ENCODE peak calls at places on chromosomes 1 and 21, in four cellular contexts. I is IMR-90, N is WERI-Rb-1, L is GM06990. O is an unnamed sample.

GRCh38 chr1:56329970-56330369 is 249.4 kb downstream of the PLPP3 start:
- DNase-seq in I (peak; percentile 17), N (peak; percentile 31), L (no peak), O (peak; percentile 26)

GRCh38 chr1:232047473-232047872 is 420.9 kb downstream of the DISC1 start:
- DNase-seq in I (no peak), N (peak; percentile 59), L (no peak), O (no peak)

GRCh38 chr1:1858382-1859086 is 32.4 kb downstream of the GNB1 start:
- DNase-seq in I (peak; percentile 81), N (peak; percentile 58), L (no peak), O (peak; percentile 96)

GRCh38 chr21:14886001-14886400 is 178.8 kb downstream of the NRIP1 start:
- DNase-seq in I (no peak), N (no peak), L (no peak), O (no peak)

GRCh38 chr21:37842163-37842919 is 73.9 kb downstream of the KCNJ6 start:
- DNase-seq in I (no peak), N (no peak), L (no peak), O (no peak)

GRCh38 chr21:28492127-28492526 is 500.6 kb downstream of the LTN1 start:
- DNase-seq in I (no peak), N (no peak), L (no peak), O (no peak)

GRCh38 chr1:209620484-209620879 is 31.7 kb downstream of the LAMB3 start:
- DNase-seq in I (peak; percentile 57), N (no peak), L (no peak), O (peak; percentile 45)

GRCh38 chr21:21751286-21751685 is 753.1 kb downstream of the NCAM2 start:
- DNase-seq in I (no peak), N (no peak), L (no peak), O (no peak)

GRCh38 chr1:53361541-53361961 is 33.7 kb upstream of the LRP8 start:
- DNase-seq in I (no peak), N (peak; percentile 38), L (no peak), O (no peak)

GRCh38 chr1:32266926-32267645 is 16.0 kb downstream of the LCK start:
- DNase-seq in I (peak; percentile 84), N (no peak), L (no peak), O (peak; percentile 60)

GRCh38 chr1:178599745-178600144 is 86.8 kb downstream of the TEX35 start:
- DNase-seq in I (no peak), N (no peak), L (no peak), O (no peak)

GRCh38 chr1:47477595-47478080 is 39.8 kb downstream of the FOXD2 start:
- DNase-seq in I (no peak), N (no peak), L (no peak), O (no peak)

GRCh38 chr1:30675761-30676160 is 47.6 kb downstream of the MATN1 start:
- DNase-seq in I (peak; percentile 63), N (no peak), L (no peak), O (peak; percentile 68)

GRCh38 chr1:200989337-200989736 is 34.2 kb downstream of the KIF21B start:
- DNase-seq in I (no peak), N (no peak), L (no peak), O (no peak)

GRCh38 chr21:31915566-31915965 is 42.7 kb downstream of the HUNK start:
- DNase-seq in I (no peak), N (no peak), L (no peak), O (no peak)

GRCh38 chr21:31921079-31921478 is 48.3 kb downstream of the HUNK start:
- DNase-seq in I (peak; percentile 91), N (no peak), L (no peak), O (no peak)

GRCh38 chr21:31920275-31920674 is 47.5 kb downstream of the HUNK start:
- DNase-seq in I (no peak), N (no peak), L (no peak), O (no peak)

GRCh38 chr21:31917108-31917507 is 44.3 kb downstream of the HUNK start:
- DNase-seq in I (no peak), N (no peak), L (no peak), O (no peak)

GRCh38 chr21:31918250-31918775 is 45.5 kb downstream of the HUNK start:
- DNase-seq in I (no peak), N (no peak), L (no peak), O (no peak)
- TF ChIP-seq CTCF in I (no peak), N (peak; percentile 36), L (no peak), O (no peak)

GRCh38 chr1:207812778-207813512 is 61.1 kb downstream of the CD46 start:
- DNase-seq in I (no peak), N (no peak), L (no peak), O (no peak)
- H3K4me3 ChIP-seq in I (no peak overlapping the region), N (no peak overlapping the region), L (no peak overlapping the region), O (no peak overlapping the region)

DNA sequence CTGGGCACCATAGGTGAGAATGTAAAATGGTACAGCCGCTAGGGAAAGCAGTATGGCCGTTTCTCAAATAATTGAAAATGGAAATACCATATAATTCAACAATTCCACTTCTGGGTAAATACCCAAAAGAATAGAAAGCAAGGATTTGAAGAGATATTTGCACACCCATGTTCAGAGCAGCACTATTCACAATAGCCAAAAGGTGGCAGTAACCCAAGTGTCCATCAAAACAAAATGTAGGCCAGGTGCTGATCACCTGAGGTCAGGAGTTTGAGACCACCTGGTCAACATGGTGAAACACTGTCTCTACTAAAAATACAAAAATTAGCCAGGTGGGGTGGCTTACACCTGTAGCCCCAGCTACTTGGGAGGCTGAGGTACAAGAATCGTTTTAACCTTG is 62.1 kb downstream of the OLIG1 start:
- DNase-seq in I (no peak), N (no peak), L (no peak), O (no peak)
- TF ChIP-seq CTCF in I (no peak), N (peak; percentile 62), L (peak; percentile 44), O (peak; percentile 13)

DNA sequence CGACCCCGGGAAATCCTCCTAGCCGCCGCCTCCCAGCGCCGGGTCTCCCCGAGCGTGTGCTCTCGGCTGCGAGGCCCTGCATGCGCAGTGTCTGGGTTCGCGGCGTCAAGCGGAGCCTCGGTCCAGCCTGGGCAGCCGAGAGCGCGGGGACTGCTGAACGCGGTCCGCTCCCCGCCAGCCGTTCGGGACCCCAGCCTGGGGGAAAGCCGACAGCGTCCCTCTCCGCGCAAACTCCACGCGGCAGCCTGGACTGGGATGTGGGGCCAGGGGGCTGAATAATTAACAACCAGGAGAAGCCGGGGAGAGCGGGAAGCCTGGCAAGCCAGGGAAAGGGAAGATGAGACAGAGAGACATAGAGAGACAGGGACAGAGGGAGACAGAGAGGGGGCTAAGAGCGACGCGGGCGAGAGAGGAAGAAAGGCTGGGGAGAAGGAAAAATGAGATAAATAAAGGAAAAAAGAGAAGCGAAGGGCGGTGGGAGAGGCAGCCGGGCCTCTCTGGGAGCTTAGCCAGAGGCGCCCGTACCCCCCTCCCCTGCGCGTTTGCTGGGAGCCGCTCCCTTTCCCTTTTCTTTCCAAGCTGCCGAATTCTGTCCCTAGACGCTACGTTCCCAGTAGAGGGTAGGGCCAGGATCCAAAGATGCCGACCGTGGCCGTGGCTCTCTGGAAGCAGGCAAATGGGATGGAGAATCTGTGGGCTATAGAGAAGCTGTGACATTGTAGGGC is 64.1 kb downstream of the MEF2D start:
- DNase-seq in I (no peak), N (no peak), L (no peak), O (no peak)
- H3K4me3 ChIP-seq in I (no peak overlapping the region), N (peak overlapping the region; percentile 19), L (no peak overlapping the region), O (no peak overlapping the region)

O was measured in fibroblast of pulmonary artery.